ENCODE peak calls at places on chromosomes 2 and 18, in six cellular contexts. T is cardiac fibroblast, H is gastrocnemius medialis, Z is ovary, R is GM23338, W is AG10803. Q is an unnamed sample.

GRCh38 chr2:220779918-220780317 is 792.2 kb downstream of the EPHA4 start:
- DNase-seq in T (peak; percentile 48), H (no peak), Z (no peak), R (no peak), W (peak; percentile 43), Q (no peak)

GRCh38 chr2:142689206-142689605 is 188.3 kb upstream of the KYNU start:
- DNase-seq in T (no peak), H (no peak), Z (no peak), R (no peak), W (no peak), Q (no peak)

GRCh38 chr2:78132391-78133370 is 610.5 kb upstream of the LRRTM4 start:
- DNase-seq in T (no peak), H (no peak), Z (no peak), R (no peak), W (no peak), Q (no peak)

GRCh38 chr2:149972039-149972438 is 384.5 kb upstream of the MMADHC start:
- DNase-seq in T (peak; percentile 16), H (no peak), Z (no peak), R (no peak), W (peak; percentile 72), Q (no peak)

GRCh38 chr2:20213651-20214565 is 11.0 kb downstream of the SDC1 start:
- DNase-seq in T (no peak), H (no peak), Z (no peak), R (no peak), W (no peak), Q (peak; percentile 81)

GRCh38 chr2:132374961-132375360 is 41.6 kb upstream of the GPR39 start:
- DNase-seq in T (peak; percentile 18), H (no peak), Z (no peak), R (no peak), W (peak; percentile 12), Q (no peak)

GRCh38 chr2:219968685-219969345 is 341.4 kb downstream of the SLC4A3 start:
- DNase-seq in T (no peak), H (no peak), Z (no peak), R (no peak), W (peak; percentile 41), Q (no peak)

GRCh38 chr18:26745288-26745975 is 120.1 kb downstream of the AQP4 start:
- DNase-seq in T (no peak), H (no peak), Z (no peak), R (no peak), W (no peak), Q (no peak)

GRCh38 chr18:43961713-43962112 is 684.4 kb upstream of the SYT4 start:
- DNase-seq in T (no peak), H (no peak), Z (no peak), R (no peak), W (no peak), Q (no peak)

GRCh38 chr2:191030521-191031154 is 16.7 kb upstream of the STAT1 start:
- DNase-seq in T (peak; percentile 72), H (no peak), Z (no peak), R (peak; percentile 77), W (peak; percentile 50), Q (no peak)

GRCh38 chr2:120344214-120344990 is 1.5 kb upstream of the INHBB start:
- DNase-seq in T (no peak), H (no peak), Z (peak; percentile 20), R (peak; percentile 40), W (peak; percentile 28), Q (peak; percentile 92)

GRCh38 chr2:72539145-72539552 is 286.7 kb downstream of the EXOC6B start:
- DNase-seq in T (peak; percentile 87), H (no peak), Z (no peak), R (peak; percentile 44), W (peak; percentile 88), Q (no peak)

GRCh38 chr2:213251618-213252017 is 32.6 kb upstream of the SPAG16 start:
- DNase-seq in T (peak; percentile 90), H (no peak), Z (no peak), R (peak; percentile 85), W (peak; percentile 77), Q (no peak)

GRCh38 chr2:183014005-183014404 is 24.3 kb downstream of the NCKAP1 start:
- DNase-seq in T (no peak), H (no peak), Z (no peak), R (no peak), W (no peak), Q (no peak)

GRCh38 chr2:224359569-224359968 is 42.3 kb downstream of the FAM124B start:
- DNase-seq in T (peak; percentile 9), H (no peak), Z (no peak), R (peak; percentile 75), W (no peak), Q (no peak)

GRCh38 chr2:147082850-147083522 is 761.8 kb upstream of the ACVR2A start:
- DNase-seq in T (peak; percentile 82), H (peak; percentile 9), Z (no peak), R (peak; percentile 89), W (peak; percentile 89), Q (peak; percentile 78)

GRCh38 chr2:201257381-201257940 is 2.9 kb upstream of the CASP8 start:
- DNase-seq in T (no peak), H (no peak), Z (no peak), R (no peak), W (no peak), Q (no peak)

GRCh38 chr2:82013641-82014040 is 1709.1 kb upstream of the LRRTM1 start:
- DNase-seq in T (no peak), H (no peak), Z (no peak), R (peak; percentile 86), W (no peak), Q (no peak)

GRCh38 chr2:95062716-95063400 is 37.4 kb downstream of the MAL start:
- DNase-seq in T (no peak), H (no peak), Z (no peak), R (peak; percentile 50), W (no peak), Q (no peak)

GRCh38 chr2:219636941-219637841 is 9.8 kb downstream of the SLC4A3 start:
- DNase-seq in T (no peak), H (no peak), Z (no peak), R (no peak), W (no peak), Q (no peak)

GRCh38 chr2:10148268-10148667 is 25.7 kb downstream of the RRM2 start:
- DNase-seq in T (no peak), H (no peak), Z (no peak), R (no peak), W (no peak), Q (no peak)

GRCh38 chr2:219410390-219410789 is 7.8 kb upstream of the DES start:
- DNase-seq in T (no peak), H (no peak), Z (no peak), R (no peak), W (no peak), Q (no peak)

GRCh38 chr2:3022841-3023372 is 354.7 kb downstream of the EIPR1 start:
- DNase-seq in T (no peak), H (no peak), Z (no peak), R (no peak), W (no peak), Q (no peak)

GRCh38 chr2:24231461-24231881 is 56.6 kb downstream of the FAM228A start:
- DNase-seq in T (peak; percentile 54), H (no peak), Z (no peak), R (no peak), W (no peak), Q (no peak)

GRCh38 chr2:114442545-114442944 is at the start of gene DPP10:
- DNase-seq in T (peak; percentile 7), H (no peak), Z (peak; percentile 14), R (peak; percentile 66), W (no peak), Q (no peak)

GRCh38 chr2:51291762-51292370 is 259.9 kb upstream of the NRXN1 start:
- DNase-seq in T (no peak), H (no peak), Z (no peak), R (peak; percentile 40), W (no peak), Q (no peak)

GRCh38 chr2:56113571-56113970 is 70.2 kb upstream of the CCDC85A start:
- DNase-seq in T (no peak), H (no peak), Z (no peak), R (no peak), W (no peak), Q (no peak)

GRCh38 chr2:25948437-25948836 is 33.9 kb downstream of the KIF3C start:
- DNase-seq in T (no peak), H (no peak), Z (no peak), R (no peak), W (no peak), Q (no peak)

GRCh38 chr2:28621172-28622100 is 125.6 kb downstream of the PLB1 start:
- DNase-seq in T (peak; percentile 97), H (peak; percentile 82), Z (peak; percentile 59), R (peak; percentile 49), W (peak; percentile 92), Q (peak; percentile 91)
- TF ChIP-seq CTCF in T (peak; percentile 49), H (no peak), Z (no peak), R (peak; percentile 78), W (peak; percentile 34), Q (no peak)

GRCh38 chr2:40281021-40281940 is 170.6 kb downstream of the SLC8A1 start:
- DNase-seq in T (peak; percentile 84), H (no peak), Z (no peak), R (no peak), W (peak; percentile 94), Q (no peak)
- H3K4me3 ChIP-seq in T (no peak overlapping the region), H (no peak overlapping the region), Z (no peak overlapping the region), R (no peak overlapping the region), W (no peak overlapping the region), Q (no peak overlapping the region)

DNA sequence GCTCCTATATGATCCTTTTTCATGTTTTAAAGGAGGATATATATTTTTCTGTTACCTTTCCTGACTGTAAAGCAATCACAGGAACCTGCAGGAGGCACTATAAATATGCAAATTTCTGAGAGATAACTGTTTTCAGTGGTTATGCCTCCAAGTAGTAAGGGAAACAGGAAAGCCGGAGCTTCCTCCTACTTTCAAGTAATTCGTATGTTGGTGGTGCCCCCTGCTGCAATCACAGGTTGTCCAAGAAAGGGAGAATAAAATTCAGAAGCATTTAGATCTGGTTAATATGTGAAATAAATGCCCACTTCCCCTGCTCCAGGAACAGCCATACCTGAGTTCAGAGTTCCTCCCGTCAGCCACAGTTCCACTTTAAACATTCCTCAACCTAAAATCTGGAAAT is 12.0 kb upstream of the BCL11A start:
- DNase-seq in T (peak; percentile 25), H (no peak), Z (no peak), R (peak; percentile 69), W (peak; percentile 32), Q (no peak)
- TF ChIP-seq CTCF in T (no peak), H (no peak), Z (no peak), R (peak; percentile 66), W (peak; percentile 40), Q (no peak)

GRCh38 chr18:13220326-13220991 is 1.9 kb downstream of the LDLRAD4 start:
- DNase-seq in T (no peak), H (peak; percentile 43), Z (no peak), R (no peak), W (no peak), Q (peak; percentile 79)
- H3K4me3 ChIP-seq in T (no peak overlapping the region), H (peak overlapping the region; percentile 65), Z (no peak overlapping the region), R (no peak overlapping the region), W (no peak overlapping the region), Q (no peak overlapping the region)

DNA sequence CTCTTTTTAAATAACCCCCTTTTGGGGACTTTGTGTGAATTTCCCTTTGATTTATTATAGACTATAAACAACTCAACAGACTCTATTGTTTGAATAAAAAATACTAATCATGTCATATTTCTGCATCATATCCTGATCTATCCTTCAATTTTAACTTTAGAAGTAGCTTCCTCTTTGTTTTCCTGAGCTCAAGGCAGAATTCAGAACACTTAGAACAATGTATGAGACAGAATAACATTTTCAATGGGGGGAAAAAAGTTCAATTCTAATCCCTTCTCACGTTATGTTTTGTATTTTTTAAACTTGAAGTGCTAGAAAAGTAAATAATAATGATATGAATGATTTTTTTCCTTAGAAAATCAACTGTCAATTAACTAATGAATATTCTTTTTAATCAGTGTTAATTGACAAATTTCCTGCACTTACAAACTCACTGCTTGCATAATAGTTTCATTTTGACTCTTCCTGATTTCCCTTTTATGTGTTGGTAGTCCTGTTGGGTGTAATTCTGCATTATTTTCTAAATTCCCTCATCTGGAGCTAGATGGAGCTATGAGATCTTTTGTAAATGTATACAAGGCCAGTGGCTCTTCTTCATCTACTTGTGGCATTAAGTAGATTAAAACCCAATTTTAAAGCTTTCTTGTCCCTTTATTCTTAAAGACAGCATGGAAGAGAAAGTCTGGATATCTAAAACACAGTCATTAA is 326.1 kb downstream of the PARD3B start:
- DNase-seq in T (peak; percentile 75), H (no peak), Z (no peak), R (peak; percentile 43), W (peak; percentile 69), Q (no peak)
- TF ChIP-seq CTCF in T (peak; percentile 33), H (no peak), Z (no peak), R (peak; percentile 51), W (peak; percentile 61), Q (no peak)